ENCODE peak calls at places on chromosomes 12 and 14, in four cellular contexts. B, O, E and H are unnamed samples.

GRCh38 chr12:13152756-13153155 is 43.8 kb upstream of the EMP1 start:
- DNase-seq in E (no peak), B (no peak), O (no peak), H (no peak)

GRCh38 chr12:90028620-90029051 is 320.0 kb upstream of the ATP2B1 start:
- DNase-seq in E (no peak), O (no peak), B (no peak), H (no peak)

GRCh38 chr14:72779679-72780078 is 114.2 kb downstream of the DPF3 start:
- DNase-seq in O (no peak), E (no peak), B (no peak), H (no peak)

GRCh38 chr12:82835217-82835616 is 148.5 kb downstream of the TMTC2 start:
- DNase-seq in O (peak), E (no peak), B (no peak), H (no peak)

GRCh38 chr14:59254146-59254910 is 65.9 kb downstream of the DAAM1 start:
- DNase-seq in B (no peak), O (peak), E (peak), H (peak)

GRCh38 chr14:23095196-23096108 is at the start of gene C14orf119:
- DNase-seq in B (peak), E (peak), O (peak), H (no peak)

GRCh38 chr12:85057370-85057963 is 21.3 kb downstream of the LRRIQ1 start:
- DNase-seq in E (peak), O (peak), B (no peak), H (peak)

GRCh38 chr12:51124504-51124903 is 41.1 kb upstream of the CSRNP2 start:
- DNase-seq in O (no peak), E (no peak), B (no peak), H (no peak)

GRCh38 chr12:7295529-7295928 is 8.3 kb upstream of the ACSM4 start:
- DNase-seq in E (no peak), O (no peak), B (no peak), H (no peak)

GRCh38 chr12:52079576-52080402 is at the start of gene SMIM41:
- DNase-seq in B (no peak), O (no peak), E (no peak), H (no peak)

GRCh38 chr12:9349888-9350885 is 142.0 kb upstream of the PZP start:
- DNase-seq in O (no peak), B (no peak), E (no peak), H (no peak)

GRCh38 chr14:101197595-101198397 is 294.3 kb upstream of the RTL1 start:
- DNase-seq in B (no peak), E (peak), O (no peak), H (no peak)

GRCh38 chr12:70732287-70732686 is 95.1 kb upstream of the PTPRB start:
- DNase-seq in O (no peak), E (no peak), B (no peak), H (no peak)

GRCh38 chr12:82857911-82858533 is 171.3 kb downstream of the TMTC2 start:
- DNase-seq in B (no peak), E (no peak), O (no peak), H (no peak)

GRCh38 chr12:70448371-70448770 is 82.3 kb downstream of the KCNMB4 start:
- DNase-seq in O (no peak), E (no peak), B (no peak), H (no peak)

GRCh38 chr12:114703060-114703493 is 19.1 kb upstream of the TBX3 start:
- DNase-seq in B (no peak), O (no peak), E (no peak), H (no peak)

GRCh38 chr12:6370994-6371754 is 4.2 kb downstream of the SCNN1A start:
- DNase-seq in B (no peak), E (peak), O (peak), H (peak)

GRCh38 chr12:13805038-13805437 is 176.4 kb downstream of the GRIN2B start:
- DNase-seq in E (no peak), O (no peak), B (no peak), H (no peak)

GRCh38 chr14:36069535-36069900 is 107.0 kb downstream of the PTCSC3 start:
- DNase-seq in E (peak), O (peak), B (peak), H (peak)

GRCh38 chr14:73713804-73714655 is at the start of gene PNMA1:
- DNase-seq in E (peak), O (peak), B (peak), H (peak)

GRCh38 chr14:54594531-54594930 is 27.6 kb downstream of the SAMD4A start:
- DNase-seq in B (no peak), O (no peak), E (no peak), H (no peak)

GRCh38 chr12:59742831-59743230 is 147.0 kb downstream of the SLC16A7 start:
- DNase-seq in O (peak), E (no peak), B (no peak), H (no peak)

GRCh38 chr12:5708371-5708770 is 236.7 kb downstream of the ANO2 start:
- DNase-seq in B (no peak), O (no peak), E (no peak), H (no peak)

GRCh38 chr12:131363841-131364425 is 347.0 kb upstream of the SFSWAP start:
- DNase-seq in E (no peak), B (no peak), O (no peak), H (no peak)

GRCh38 chr12:121753844-121754264 is 39.6 kb downstream of the RHOF start:
- DNase-seq in O (no peak), B (no peak), E (peak), H (no peak)

GRCh38 chr14:92832137-92832700 is 38.1 kb downstream of the GOLGA5 start:
- DNase-seq in E (no peak), O (no peak), B (no peak), H (no peak)

GRCh38 chr14:23352506-23353432 is at the start of gene SLC22A17:
- DNase-seq in B (no peak), O (peak), E (peak), H (peak)

GRCh38 chr14:96145116-96145864 is 59.3 kb upstream of the BDKRB2 start:
- DNase-seq in E (no peak), B (no peak), O (peak), H (no peak)